ENCODE peak calls at places on chromosomes 13 and 19, in five cellular contexts. One of them, this sample, is unnamed.

GRCh38 chr13:44292545-44292944 is 81.1 kb upstream of the SERP2 start:
- DNase-seq in lower leg skin: no peak
- DNase-seq in mucosa of descending colon: no peak
- DNase-seq in astrocyte of the spinal cord: no peak
- DNase-seq in endothelial cell: no peak
- DNase-seq in this sample: no peak

GRCh38 chr13:32838985-32839384 is 177.2 kb upstream of the KL start:
- DNase-seq in astrocyte of the spinal cord: peak; percentile 53
- DNase-seq in endothelial cell: peak; percentile 23
- DNase-seq in mucosa of descending colon: no peak
- DNase-seq in lower leg skin: no peak
- DNase-seq in this sample: no peak

GRCh38 chr19:35449347-35450043 is 1.4 kb downstream of the FFAR2 start:
- DNase-seq in lower leg skin: no peak
- DNase-seq in astrocyte of the spinal cord: no peak
- DNase-seq in mucosa of descending colon: no peak
- DNase-seq in endothelial cell: no peak
- DNase-seq in this sample: no peak

GRCh38 chr19:10871711-10872550 is 578 bp downstream of the CARM1 start:
- DNase-seq in mucosa of descending colon: peak; percentile 81
- DNase-seq in lower leg skin: peak; percentile 91
- DNase-seq in endothelial cell: peak; percentile 36
- DNase-seq in astrocyte of the spinal cord: no peak
- DNase-seq in this sample: no peak

GRCh38 chr13:22061371-22061805 is 390.5 kb downstream of the FGF9 start:
- DNase-seq in mucosa of descending colon: no peak
- DNase-seq in endothelial cell: no peak
- DNase-seq in astrocyte of the spinal cord: no peak
- DNase-seq in lower leg skin: no peak
- DNase-seq in this sample: no peak

GRCh38 chr19:11435833-11436313 is 438 bp downstream of the PRKCSH start:
- DNase-seq in astrocyte of the spinal cord: no peak
- DNase-seq in lower leg skin: no peak
- DNase-seq in endothelial cell: peak; percentile 40
- DNase-seq in mucosa of descending colon: peak; percentile 75
- DNase-seq in this sample: no peak

GRCh38 chr13:42894765-42895181 is 97.3 kb downstream of the EPSTI1 start:
- DNase-seq in mucosa of descending colon: no peak
- DNase-seq in lower leg skin: no peak
- DNase-seq in astrocyte of the spinal cord: peak; percentile 58
- DNase-seq in endothelial cell: no peak
- DNase-seq in this sample: no peak

GRCh38 chr13:50529154-50529882 is 314.2 kb downstream of the DLEU7 start:
- DNase-seq in lower leg skin: peak; percentile 95
- DNase-seq in endothelial cell: no peak
- DNase-seq in astrocyte of the spinal cord: peak; percentile 94
- DNase-seq in mucosa of descending colon: peak; percentile 88
- DNase-seq in this sample: peak; percentile 65

GRCh38 chr13:51451467-51452390 is 1.1 kb downstream of the INTS6 start:
- DNase-seq in mucosa of descending colon: peak; percentile 92
- DNase-seq in lower leg skin: peak; percentile 95
- DNase-seq in endothelial cell: peak; percentile 75
- DNase-seq in astrocyte of the spinal cord: peak; percentile 67
- DNase-seq in this sample: no peak

GRCh38 chr19:16368385-16369305 is 44.0 kb downstream of the KLF2 start:
- DNase-seq in mucosa of descending colon: peak; percentile 61
- DNase-seq in astrocyte of the spinal cord: no peak
- DNase-seq in lower leg skin: no peak
- DNase-seq in endothelial cell: no peak
- DNase-seq in this sample: no peak

GRCh38 chr13:41268764-41269163 is 5.4 kb upstream of the MTRF1 start:
- DNase-seq in endothelial cell: peak; percentile 16
- DNase-seq in lower leg skin: no peak
- DNase-seq in astrocyte of the spinal cord: peak; percentile 63
- DNase-seq in mucosa of descending colon: no peak
- DNase-seq in this sample: no peak

GRCh38 chr13:92621985-92622384 is 604.6 kb upstream of the GPC6 start:
- DNase-seq in astrocyte of the spinal cord: no peak
- DNase-seq in lower leg skin: peak; percentile 63
- DNase-seq in mucosa of descending colon: no peak
- DNase-seq in endothelial cell: no peak
- DNase-seq in this sample: no peak

GRCh38 chr13:34035676-34036325 is 217.9 kb downstream of the RFC3 start:
- DNase-seq in endothelial cell: no peak
- DNase-seq in mucosa of descending colon: no peak
- DNase-seq in astrocyte of the spinal cord: no peak
- DNase-seq in lower leg skin: no peak
- DNase-seq in this sample: no peak

GRCh38 chr19:5253403-5254110 is 87.1 kb downstream of the PTPRS start:
- DNase-seq in endothelial cell: no peak
- DNase-seq in astrocyte of the spinal cord: peak; percentile 24
- DNase-seq in mucosa of descending colon: no peak
- DNase-seq in lower leg skin: no peak
- DNase-seq in this sample: no peak

GRCh38 chr13:27667946-27668345 is 46.3 kb downstream of the POLR1D start:
- DNase-seq in mucosa of descending colon: no peak
- DNase-seq in astrocyte of the spinal cord: no peak
- DNase-seq in lower leg skin: no peak
- DNase-seq in endothelial cell: no peak
- DNase-seq in this sample: no peak

GRCh38 chr19:41264581-41265375 is 606 bp downstream of the HNRNPUL1 start:
- DNase-seq in mucosa of descending colon: peak; percentile 79
- DNase-seq in astrocyte of the spinal cord: peak; percentile 14
- DNase-seq in lower leg skin: peak; percentile 91
- DNase-seq in endothelial cell: peak; percentile 56
- DNase-seq in this sample: no peak

GRCh38 chr19:48943081-48943480 is 9.6 kb downstream of the DHDH start:
- DNase-seq in endothelial cell: no peak
- DNase-seq in astrocyte of the spinal cord: no peak
- DNase-seq in lower leg skin: no peak
- DNase-seq in mucosa of descending colon: no peak
- DNase-seq in this sample: no peak

DNA sequence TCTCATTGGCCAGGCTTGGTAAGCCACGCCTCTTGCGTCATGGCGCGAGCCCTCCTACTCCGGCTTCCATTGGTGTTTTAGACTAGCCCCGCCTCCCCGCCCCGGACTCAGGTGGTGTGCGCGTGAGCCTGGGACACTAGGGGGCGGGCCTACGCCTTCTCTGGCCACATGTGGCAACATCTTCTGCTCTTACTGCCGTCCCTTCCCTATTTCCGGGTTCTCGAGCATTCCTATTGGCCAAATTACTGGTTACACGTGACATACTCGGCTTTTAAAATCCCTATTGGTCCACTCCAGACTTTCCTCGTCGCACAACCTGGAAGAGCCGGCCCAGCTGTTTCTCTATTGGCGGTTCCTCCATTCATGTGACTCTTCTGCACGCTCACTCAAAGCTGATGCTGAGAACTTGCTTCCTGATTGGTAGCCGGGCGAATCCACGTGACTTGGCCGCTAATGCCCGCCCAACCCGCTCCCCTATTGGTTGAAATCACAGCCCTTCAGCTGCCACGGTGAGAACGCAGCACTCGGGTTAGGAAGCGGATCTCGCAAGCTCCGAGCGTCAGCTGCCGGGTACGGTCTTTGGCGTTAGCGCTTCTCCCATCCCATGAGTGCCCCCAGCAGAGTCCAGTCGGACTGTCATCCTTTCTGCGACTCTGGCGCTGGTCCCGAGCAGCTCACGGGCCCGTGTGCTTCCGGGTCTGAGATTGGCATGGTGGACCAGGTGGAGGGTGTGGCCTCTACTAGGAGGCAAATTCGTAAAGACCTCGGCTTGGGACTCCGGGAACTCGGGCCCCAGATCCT is at the start of gene BLOC1S3:
- DNase-seq in endothelial cell: peak; percentile 100
- DNase-seq in lower leg skin: peak; percentile 100
- DNase-seq in mucosa of descending colon: peak; percentile 100
- DNase-seq in astrocyte of the spinal cord: peak; percentile 100
- DNase-seq in this sample: peak; percentile 100
- TF ChIP-seq CTCF in endothelial cell: peak; percentile 66
- TF ChIP-seq CTCF in lower leg skin: no peak
- TF ChIP-seq CTCF in mucosa of descending colon: peak; percentile 58
- TF ChIP-seq CTCF in astrocyte of the spinal cord: peak; percentile 28
- TF ChIP-seq CTCF in this sample: peak; percentile 75

DNA sequence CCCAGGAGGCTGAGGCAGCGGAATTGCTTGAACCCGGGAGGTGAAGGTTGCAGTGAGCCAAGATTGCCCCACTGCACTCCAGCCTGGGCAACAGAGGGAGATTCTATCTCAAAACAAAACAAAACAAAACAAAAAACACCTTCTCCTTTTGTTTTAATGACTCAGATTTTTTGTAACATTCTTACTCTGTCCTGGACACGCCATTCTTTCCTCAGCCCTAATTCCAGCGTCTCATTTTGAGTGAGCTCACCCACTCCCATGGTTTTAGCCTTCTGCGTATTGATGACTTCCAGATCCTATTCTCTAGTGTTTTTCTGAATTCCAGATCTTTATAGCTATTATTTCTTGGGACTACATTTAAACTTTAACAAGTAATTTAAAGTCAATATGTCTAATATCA is 326.3 kb downstream of the MYO16 start:
- DNase-seq in endothelial cell: no peak
- DNase-seq in astrocyte of the spinal cord: no peak
- DNase-seq in mucosa of descending colon: no peak
- DNase-seq in lower leg skin: no peak
- DNase-seq in this sample: no peak
- TF ChIP-seq CTCF in endothelial cell: no peak
- TF ChIP-seq CTCF in astrocyte of the spinal cord: no peak
- TF ChIP-seq CTCF in mucosa of descending colon: no peak
- TF ChIP-seq CTCF in lower leg skin: no peak
- TF ChIP-seq CTCF in this sample: no peak

DNA sequence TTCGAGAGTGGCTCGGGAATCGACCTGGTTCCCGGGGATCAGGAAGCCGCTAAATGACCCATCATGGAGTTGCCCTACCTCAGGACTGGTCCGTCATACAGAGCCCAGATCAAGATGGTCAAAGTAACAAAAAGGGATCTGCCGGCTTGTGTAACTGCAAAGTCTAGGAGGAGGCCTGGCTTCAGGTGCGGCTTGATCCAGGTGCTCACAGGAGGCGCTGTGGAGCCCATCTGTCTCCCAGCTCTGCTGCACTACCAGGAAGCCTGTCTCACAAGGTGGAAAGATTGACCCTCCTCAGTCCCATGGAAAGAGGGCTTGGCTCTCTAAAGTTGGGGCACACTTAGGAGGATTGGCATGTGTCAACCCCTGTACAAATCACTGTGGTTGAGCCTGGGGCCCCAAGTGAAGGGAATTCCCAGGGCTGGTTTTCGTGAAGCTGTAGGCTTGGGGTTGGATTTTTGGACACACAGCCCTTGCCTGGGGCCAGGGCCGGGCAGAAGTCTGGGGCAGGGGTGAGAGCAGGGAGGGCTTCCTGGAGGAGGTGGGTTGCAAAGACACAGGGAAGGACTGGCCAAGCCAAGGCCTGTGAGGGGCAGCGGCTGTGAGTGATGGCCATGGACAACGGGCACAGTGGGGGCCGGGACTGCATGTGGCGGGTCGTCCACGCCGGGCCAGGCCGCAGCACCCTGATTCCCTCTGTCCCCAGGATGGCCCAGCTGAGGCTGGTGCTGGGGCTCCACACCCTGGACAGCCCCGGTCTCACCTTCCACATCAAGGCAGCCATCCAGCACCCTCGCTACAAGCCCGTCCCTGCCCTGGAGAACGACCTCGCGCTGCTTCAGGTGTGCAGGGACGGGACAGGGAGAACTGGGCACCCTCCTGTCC is 4.2 kb downstream of the GZMM start:
- DNase-seq in lower leg skin: no peak
- DNase-seq in astrocyte of the spinal cord: no peak
- DNase-seq in endothelial cell: no peak
- DNase-seq in mucosa of descending colon: no peak
- DNase-seq in this sample: no peak
- TF ChIP-seq CTCF in lower leg skin: no peak
- TF ChIP-seq CTCF in astrocyte of the spinal cord: no peak
- TF ChIP-seq CTCF in endothelial cell: no peak
- TF ChIP-seq CTCF in mucosa of descending colon: no peak
- TF ChIP-seq CTCF in this sample: peak; percentile 17

GRCh38 chr19:32336259-32337111 is 8.9 kb upstream of the ZNF507 start:
- DNase-seq in lower leg skin: no peak
- DNase-seq in mucosa of descending colon: no peak
- DNase-seq in astrocyte of the spinal cord: peak; percentile 33
- DNase-seq in endothelial cell: no peak
- DNase-seq in this sample: no peak
- TF ChIP-seq CTCF in lower leg skin: no peak
- TF ChIP-seq CTCF in mucosa of descending colon: no peak
- TF ChIP-seq CTCF in astrocyte of the spinal cord: peak; percentile 7
- TF ChIP-seq CTCF in endothelial cell: no peak
- TF ChIP-seq CTCF in this sample: peak; percentile 45

DNA sequence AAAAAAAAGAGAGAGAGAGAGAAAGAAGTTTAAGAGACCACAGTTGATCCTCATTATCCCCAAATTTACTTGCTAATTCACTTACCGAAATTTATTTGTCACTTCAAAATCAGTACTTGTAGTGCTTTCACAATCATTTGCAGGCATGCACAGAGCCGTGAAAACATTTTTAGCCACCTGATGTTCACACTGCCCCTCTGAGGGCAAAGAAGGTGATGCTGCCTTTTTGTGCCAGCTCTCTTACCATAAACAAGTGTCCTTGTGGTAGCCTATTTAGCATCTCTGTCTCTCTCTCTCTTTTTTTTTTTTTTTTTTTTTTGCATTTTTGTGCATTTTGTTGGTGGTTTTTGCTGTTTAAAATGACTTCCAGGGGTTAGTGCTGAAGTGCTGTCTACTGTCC is 24.0 kb upstream of the CASP14 start:
- DNase-seq in lower leg skin: no peak
- DNase-seq in astrocyte of the spinal cord: no peak
- DNase-seq in mucosa of descending colon: no peak
- DNase-seq in endothelial cell: no peak
- DNase-seq in this sample: no peak
- TF ChIP-seq CTCF in lower leg skin: no peak
- TF ChIP-seq CTCF in astrocyte of the spinal cord: no peak
- TF ChIP-seq CTCF in mucosa of descending colon: no peak
- TF ChIP-seq CTCF in endothelial cell: no peak
- TF ChIP-seq CTCF in this sample: peak; percentile 26

GRCh38 chr19:46821512-46822359 is 28.9 kb downstream of the AP2S1 start:
- DNase-seq in endothelial cell: no peak
- DNase-seq in astrocyte of the spinal cord: no peak
- DNase-seq in lower leg skin: no peak
- DNase-seq in mucosa of descending colon: peak; percentile 87
- DNase-seq in this sample: no peak
- TF ChIP-seq CTCF in endothelial cell: no peak
- TF ChIP-seq CTCF in astrocyte of the spinal cord: no peak
- TF ChIP-seq CTCF in lower leg skin: no peak
- TF ChIP-seq CTCF in mucosa of descending colon: no peak
- TF ChIP-seq CTCF in this sample: no peak

GRCh38 chr13:36088001-36088400 is 43.2 kb downstream of the DCLK1 start:
- DNase-seq in astrocyte of the spinal cord: peak; percentile 14
- DNase-seq in lower leg skin: no peak
- DNase-seq in endothelial cell: no peak
- DNase-seq in mucosa of descending colon: no peak
- DNase-seq in this sample: no peak
- TF ChIP-seq CTCF in astrocyte of the spinal cord: no peak
- TF ChIP-seq CTCF in lower leg skin: no peak
- TF ChIP-seq CTCF in endothelial cell: no peak
- TF ChIP-seq CTCF in mucosa of descending colon: no peak
- TF ChIP-seq CTCF in this sample: no peak

GRCh38 chr19:57240311-57241090 is at the start of gene ZNF805:
- DNase-seq in astrocyte of the spinal cord: peak; percentile 93
- DNase-seq in mucosa of descending colon: peak; percentile 96
- DNase-seq in endothelial cell: peak; percentile 86
- DNase-seq in lower leg skin: peak; percentile 99
- DNase-seq in this sample: peak; percentile 98
- TF ChIP-seq CTCF in astrocyte of the spinal cord: peak; percentile 2
- TF ChIP-seq CTCF in mucosa of descending colon: no peak
- TF ChIP-seq CTCF in endothelial cell: no peak
- TF ChIP-seq CTCF in lower leg skin: no peak
- TF ChIP-seq CTCF in this sample: peak; percentile 46